ENCODE peak calls at places on chromosomes 7 and 10, in ten cellular contexts. I, C, O, Y, J, P, L, B, D and X are unnamed samples. For H3K4me1, the result is how much of the 10 kb centered on the place peaks cover.

GRCh38 chr10:31927597-31928530 is 767 bp downstream of the ARHGAP12 start:
- DNase-seq in I (peak), C (no peak), O (peak), Y (peak), J (peak), P (peak), L (peak), B (peak), D (peak), X (peak)

GRCh38 chr10:114044251-114045070 is 795 bp downstream of the ADRB1 start:
- DNase-seq in I (no peak), C (no peak), O (no peak), Y (no peak), J (peak), P (no peak), L (no peak), B (no peak), D (peak), X (no peak)

GRCh38 chr7:55254596-55255500 is 110.3 kb upstream of the LANCL2 start:
- DNase-seq in I (peak), C (peak), O (peak), Y (peak), J (peak), P (peak), L (peak), B (no peak), D (peak), X (peak)

GRCh38 chr7:99791667-99792356 is 7.8 kb upstream of the CYP3A4 start:
- DNase-seq in I (no peak), C (no peak), O (no peak), Y (no peak), J (no peak), P (no peak), L (no peak), B (no peak), D (no peak), X (no peak)

GRCh38 chr7:100719523-100720319 is 547 bp upstream of the EPO start:
- DNase-seq in I (no peak), C (no peak), O (peak), Y (peak), J (no peak), P (peak), L (no peak), B (no peak), D (peak), X (no peak)

GRCh38 chr7:151379193-151379520 is 30.7 kb downstream of the WDR86 start:
- DNase-seq in I (no peak), C (no peak), O (no peak), Y (no peak), J (no peak), P (no peak), L (no peak), B (no peak), D (no peak), X (no peak)

GRCh38 chr10:9262770-9263169 is 1208.3 kb downstream of the GATA3 start:
- DNase-seq in I (no peak), C (no peak), O (no peak), Y (peak), J (no peak), P (peak), L (no peak), B (no peak), D (no peak), X (no peak)

GRCh38 chr10:130360826-130361311 is 224.7 kb downstream of the GLRX3 start:
- DNase-seq in I (no peak), C (no peak), O (no peak), Y (no peak), J (no peak), P (no peak), L (no peak), B (no peak), D (no peak), X (no peak)

GRCh38 chr7:143334244-143334643 is 18.3 kb downstream of the CLCN1 start:
- DNase-seq in I (no peak), C (no peak), O (no peak), Y (peak), J (no peak), P (no peak), L (no peak), B (no peak), D (no peak), X (no peak)

GRCh38 chr10:22518167-22518724 is 172.9 kb downstream of the SPAG6 start:
- DNase-seq in I (no peak), C (no peak), O (peak), Y (no peak), J (no peak), P (peak), L (no peak), B (no peak), D (no peak), X (no peak)

GRCh38 chr10:74957199-74958084 is 131.0 kb downstream of the KAT6B start:
- DNase-seq in I (no peak), C (no peak), O (peak), Y (no peak), J (no peak), P (peak), L (no peak), B (no peak), D (no peak), X (no peak)

GRCh38 chr7:130288829-130289228 is 4.1 kb upstream of the CPA4 start:
- DNase-seq in I (no peak), C (peak), O (no peak), Y (no peak), J (no peak), P (no peak), L (no peak), B (no peak), D (no peak), X (no peak)

GRCh38 chr10:34405611-34406462 is 409.3 kb downstream of the PARD3 start:
- DNase-seq in I (no peak), C (no peak), O (peak), Y (peak), J (no peak), P (peak), L (no peak), B (no peak), D (no peak), X (no peak)

GRCh38 chr7:23467731-23468720 is 2.3 kb downstream of the IGF2BP3 start:
- DNase-seq in I (peak), C (no peak), O (peak), Y (peak), J (no peak), P (peak), L (no peak), B (no peak), D (no peak), X (no peak)

GRCh38 chr10:66321746-66322145 is 604.1 kb upstream of the LRRTM3 start:
- DNase-seq in I (no peak), C (no peak), O (no peak), Y (no peak), J (no peak), P (no peak), L (no peak), B (no peak), D (no peak), X (no peak)

GRCh38 chr10:20596065-20596760 is 300.9 kb downstream of the NEBL start:
- DNase-seq in I (no peak), C (no peak), O (peak), Y (peak), J (no peak), P (peak), L (no peak), B (no peak), D (no peak), X (no peak)

GRCh38 chr7:3194501-3195141 is 106.4 kb upstream of the SDK1 start:
- DNase-seq in I (no peak), C (no peak), O (no peak), Y (peak), J (no peak), P (peak), L (no peak), B (no peak), D (no peak), X (no peak)

GRCh38 chr10:43644252-43644651 is 4.4 kb downstream of the ZNF32 start:
- DNase-seq in I (no peak), C (no peak), O (peak), Y (peak), J (no peak), P (peak), L (no peak), B (no peak), D (no peak), X (no peak)

GRCh38 chr10:69696073-69696731 is 66.2 kb downstream of the FAM241B start:
- DNase-seq in I (no peak), C (peak), O (peak), Y (peak), J (peak), P (peak), L (no peak), B (no peak), D (peak), X (no peak)

DNA sequence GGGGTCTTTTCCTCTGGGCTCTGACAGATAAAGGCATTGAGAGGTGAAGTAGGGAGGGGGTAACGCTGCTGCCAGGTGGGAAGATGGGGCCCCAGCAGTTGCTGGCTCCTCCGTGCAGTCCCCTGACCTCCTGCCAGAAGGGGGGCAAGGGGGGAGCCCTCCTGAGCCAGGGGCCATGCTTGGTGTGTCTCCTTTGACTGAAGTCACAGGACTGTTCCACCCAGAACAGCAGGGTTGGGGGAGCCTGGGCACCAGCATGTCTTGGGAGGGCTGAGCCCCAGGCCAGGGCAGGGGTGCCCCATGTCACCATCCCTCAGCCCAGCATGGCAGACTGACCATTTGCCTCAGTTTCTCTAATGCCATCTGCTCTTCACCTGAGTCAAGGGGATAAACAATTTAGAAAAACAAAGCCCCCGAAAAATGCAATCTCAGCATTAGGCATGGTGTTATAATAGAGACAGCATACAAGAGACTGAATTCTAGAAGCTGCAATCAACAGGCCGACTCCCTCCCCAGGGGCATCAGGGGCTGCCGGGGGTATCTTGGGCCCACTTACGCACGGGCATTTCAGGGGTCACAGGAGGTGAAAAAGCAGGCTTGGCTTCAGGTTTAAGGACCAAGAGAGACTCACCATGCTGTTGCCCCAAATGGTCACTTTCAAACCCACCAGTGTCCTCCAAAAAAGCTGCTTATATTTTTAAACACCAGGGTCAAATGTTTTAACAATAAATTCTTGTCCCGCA is 108.6 kb upstream of the GPR26 start:
- DNase-seq in I (no peak), C (no peak), O (no peak), Y (no peak), J (no peak), P (no peak), L (no peak), B (no peak), D (no peak), X (no peak)
- H3K4me1 ChIP-seq in I (under half), C (under half), O (under half), Y (under half), J (under half), P (under half), L (under half), B (under half), D (under half), X (under half)

GRCh38 chr10:78171633-78172032 is 138.0 kb downstream of the RPS24 start:
- DNase-seq in I (peak), C (no peak), O (no peak), Y (no peak), J (no peak), P (no peak), L (no peak), B (no peak), D (no peak), X (no peak)

GRCh38 chr10:78165617-78166016 is 132.0 kb downstream of the RPS24 start:
- DNase-seq in I (no peak), C (peak), O (no peak), Y (no peak), J (no peak), P (no peak), L (no peak), B (no peak), D (peak), X (no peak)

GRCh38 chr10:78169214-78169613 is 135.6 kb downstream of the RPS24 start:
- DNase-seq in I (no peak), C (no peak), O (no peak), Y (no peak), J (no peak), P (no peak), L (no peak), B (no peak), D (no peak), X (no peak)

GRCh38 chr10:78173360-78174020 is 139.8 kb downstream of the RPS24 start:
- DNase-seq in I (no peak), C (no peak), O (peak), Y (peak), J (no peak), P (peak), L (no peak), B (no peak), D (no peak), X (no peak)

DNA sequence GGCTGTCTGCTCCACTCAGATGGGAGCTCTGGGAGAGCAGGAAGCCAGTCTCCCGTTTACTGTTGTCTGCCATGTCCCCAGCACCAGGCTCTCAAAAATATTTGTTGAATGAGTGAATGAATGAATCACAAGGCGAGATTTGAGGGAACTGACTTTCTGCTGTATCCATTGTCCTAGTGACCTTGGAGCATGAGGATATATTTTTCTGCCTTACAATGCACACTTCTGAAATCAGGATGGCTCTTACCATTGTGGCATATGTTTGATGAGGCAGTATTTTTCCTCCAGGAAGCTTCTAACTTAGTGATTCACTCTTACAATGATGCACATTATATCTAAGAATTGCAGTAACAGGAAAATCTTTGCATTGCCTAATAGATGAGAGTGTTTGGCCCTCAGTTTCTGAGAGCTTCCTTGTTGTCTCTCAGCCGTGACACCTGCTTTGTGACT is 136.4 kb downstream of the RPS24 start:
- DNase-seq in I (no peak), C (no peak), O (peak), Y (peak), J (no peak), P (peak), L (no peak), B (no peak), D (no peak), X (no peak)
- H3K4me1 ChIP-seq in I (half or more), C (under half), O (under half), Y (under half), J (under half), P (under half), L (under half), B (under half), D (under half), X (under half)

GRCh38 chr10:49173848-49174247 is 14.3 kb downstream of the TMEM273 start:
- DNase-seq in I (no peak), C (no peak), O (no peak), Y (no peak), J (no peak), P (no peak), L (no peak), B (no peak), D (no peak), X (no peak)
- H3K4me1 ChIP-seq in I (under half), C (under half), O (under half), Y (under half), J (half or more), P (under half), L (half or more), B (under half), D (under half), X (under half)

GRCh38 chr10:46285966-46286620 is 704 bp upstream of the ANTXRL start:
- DNase-seq in I (no peak), C (no peak), O (no peak), Y (no peak), J (no peak), P (no peak), L (no peak), B (no peak), D (no peak), X (no peak)
- H3K4me1 ChIP-seq in I (under half), C (under half), O (under half), Y (under half), J (under half), P (under half), L (under half), B (under half), D (under half), X (under half)

DNA sequence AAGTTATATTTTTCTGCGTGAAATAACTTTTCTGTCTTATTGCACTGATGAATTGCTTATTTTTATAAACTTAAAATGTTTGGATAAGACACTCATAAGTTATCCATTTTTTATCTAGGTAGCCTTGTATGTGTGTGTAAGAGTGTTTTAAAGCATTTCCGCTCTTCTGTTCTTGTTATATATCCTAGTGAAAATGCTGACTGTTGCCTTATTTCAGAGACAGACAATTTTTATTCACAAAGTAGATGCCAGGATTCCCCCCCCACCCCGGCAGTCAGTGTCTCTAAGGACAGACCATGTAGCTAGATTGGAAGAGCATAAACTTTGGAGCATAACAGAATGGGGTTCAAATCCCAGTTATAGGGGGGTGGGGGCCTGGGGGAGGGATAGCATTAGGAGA is 1.6 kb downstream of the SMC3 start:
- DNase-seq in I (no peak), C (no peak), O (no peak), Y (no peak), J (no peak), P (no peak), L (no peak), B (no peak), D (no peak), X (no peak)
- H3K4me1 ChIP-seq in I (half or more), C (under half), O (under half), Y (under half), J (half or more), P (under half), L (under half), B (half or more), D (under half), X (under half)